ENCODE peak calls at places on chromosomes 6 and 20, in six cellular contexts. L is GM23248, A is ovary, O is heart right ventricle, J is PC-3, C is fibroblast of lung. U is an unnamed sample.

GRCh38 chr6:35754452-35755321 is 17.9 kb downstream of the ARMC12 start:
- DNase-seq in J (peak; percentile 76), O (no peak), A (no peak), C (peak; percentile 56), L (peak; percentile 25), U (no peak)

GRCh38 chr20:53176133-53176532 is 204.0 kb downstream of the TSHZ2 start:
- DNase-seq in L (no peak), O (no peak), J (no peak), C (no peak), A (no peak), U (no peak)

GRCh38 chr6:149037026-149037734 is 280.3 kb upstream of the TAB2 start:
- DNase-seq in C (peak; percentile 82), L (no peak), O (no peak), J (no peak), A (no peak), U (no peak)

GRCh38 chr6:152380351-152380767 is 256.8 kb downstream of the SYNE1 start:
- DNase-seq in L (peak; percentile 90), A (no peak), O (no peak), C (peak; percentile 86), J (peak; percentile 41), U (no peak)

GRCh38 chr6:132530293-132530974 is 7.6 kb upstream of the TAAR9 start:
- DNase-seq in L (peak; percentile 67), O (no peak), J (peak; percentile 70), C (peak; percentile 76), A (peak; percentile 60), U (peak; percentile 78)

GRCh38 chr20:61976275-61976649 is 89.4 kb downstream of the TAF4 start:
- DNase-seq in C (no peak), L (no peak), A (no peak), J (no peak), O (no peak), U (no peak)

GRCh38 chr6:2378891-2379652 is 133.7 kb upstream of the GMDS start:
- DNase-seq in L (peak; percentile 82), J (peak; percentile 67), C (peak; percentile 49), A (no peak), O (no peak), U (no peak)

GRCh38 chr6:56868687-56869086 is 86.2 kb upstream of the BEND6 start:
- DNase-seq in L (peak; percentile 84), J (peak; percentile 85), C (peak; percentile 92), A (no peak), O (no peak), U (no peak)

GRCh38 chr6:24524801-24525200 is 30.0 kb downstream of the ALDH5A1 start:
- DNase-seq in O (no peak), C (peak; percentile 62), L (peak; percentile 60), A (no peak), J (peak; percentile 64), U (no peak)

GRCh38 chr6:159252955-159253508 is 83.8 kb downstream of the FNDC1 start:
- DNase-seq in J (peak; percentile 39), C (peak; percentile 63), O (no peak), L (peak; percentile 58), A (no peak), U (no peak)

GRCh38 chr6:33847078-33847477 is 43.3 kb upstream of the MLN start:
- DNase-seq in C (no peak), L (no peak), A (no peak), J (no peak), O (no peak), U (no peak)

GRCh38 chr6:83868639-83869038 is 9.2 kb downstream of the CYB5R4 start:
- DNase-seq in C (peak; percentile 47), O (no peak), A (no peak), L (peak; percentile 82), J (peak; percentile 72), U (no peak)

GRCh38 chr6:150741633-150742200 is 123.8 kb upstream of the MTHFD1L start:
- DNase-seq in J (peak; percentile 28), A (no peak), C (no peak), O (no peak), L (no peak), U (no peak)

GRCh38 chr6:110097443-110097842 is 82.0 kb downstream of the WASF1 start:
- DNase-seq in J (no peak), L (peak; percentile 18), O (no peak), A (no peak), C (no peak), U (no peak)

GRCh38 chr6:64520050-64520449 is 884.4 kb downstream of the PHF3 start:
- DNase-seq in A (no peak), O (no peak), L (peak; percentile 93), J (peak; percentile 93), C (peak; percentile 96), U (no peak)

GRCh38 chr6:163761491-163761890 is 347.0 kb downstream of the QKI start:
- DNase-seq in J (no peak), A (no peak), C (no peak), L (peak; percentile 18), O (no peak), U (no peak)

GRCh38 chr6:112396221-112396620 is 49.1 kb downstream of the RFPL4B start:
- DNase-seq in O (no peak), A (no peak), L (no peak), C (no peak), J (peak; percentile 47), U (no peak)

GRCh38 chr6:72811971-72812421 is 190.1 kb downstream of the KCNQ5 start:
- DNase-seq in L (peak; percentile 70), A (no peak), C (no peak), O (no peak), J (peak; percentile 80), U (no peak)

GRCh38 chr6:169171951-169172350 is 81.7 kb downstream of the THBS2 start:
- DNase-seq in A (no peak), L (peak; percentile 88), J (peak; percentile 61), C (peak; percentile 52), O (no peak), U (no peak)

GRCh38 chr6:169173532-169174268 is 79.9 kb downstream of the THBS2 start:
- DNase-seq in L (no peak), O (no peak), C (no peak), J (peak; percentile 58), A (no peak), U (no peak)

GRCh38 chr6:169172435-169172834 is 81.2 kb downstream of the THBS2 start:
- DNase-seq in O (no peak), L (peak; percentile 94), A (peak; percentile 59), C (peak; percentile 81), J (peak; percentile 59), U (no peak)

GRCh38 chr6:169174516-169175359 is 78.9 kb downstream of the THBS2 start:
- DNase-seq in A (no peak), C (no peak), J (no peak), O (no peak), L (no peak), U (no peak)

DNA sequence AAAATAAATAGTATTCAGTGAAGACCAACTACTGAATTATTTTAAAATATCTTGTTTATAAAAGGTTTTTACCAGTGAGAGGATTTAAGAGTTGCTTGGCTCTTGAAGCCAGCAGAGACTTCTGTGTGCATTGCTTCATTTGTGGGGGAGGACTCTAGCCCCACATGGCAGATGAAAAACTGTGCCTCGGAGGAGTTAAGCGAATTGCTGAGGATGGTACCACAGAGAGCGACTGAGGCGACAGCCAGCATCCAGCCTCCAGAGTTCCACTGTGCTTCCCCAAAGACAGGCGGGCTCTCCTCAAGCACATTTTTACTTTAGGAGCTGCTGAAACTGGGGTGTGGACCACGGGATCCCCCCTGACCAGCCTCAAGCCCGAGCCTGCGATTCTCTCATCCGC is 80.7 kb downstream of the THBS2 start:
- DNase-seq in L (peak; percentile 38), J (no peak), C (peak; percentile 20), A (no peak), O (no peak), U (no peak)
- H3K27ac ChIP-seq in L (peak overlapping the region; percentile 98), J (peak overlapping the region; percentile 97), C (peak overlapping the region; percentile 75), A (no peak overlapping the region), O (peak overlapping the region; percentile 20), U (no peak overlapping the region)

GRCh38 chr6:106886444-106886843 is 88.1 kb downstream of the CD24 start:
- DNase-seq in C (no peak), A (no peak), J (no peak), L (no peak), O (no peak), U (no peak)
- H3K27ac ChIP-seq in C (no peak overlapping the region), A (no peak overlapping the region), J (peak overlapping the region; percentile 63), L (no peak overlapping the region), O (no peak overlapping the region), U (no peak overlapping the region)

DNA sequence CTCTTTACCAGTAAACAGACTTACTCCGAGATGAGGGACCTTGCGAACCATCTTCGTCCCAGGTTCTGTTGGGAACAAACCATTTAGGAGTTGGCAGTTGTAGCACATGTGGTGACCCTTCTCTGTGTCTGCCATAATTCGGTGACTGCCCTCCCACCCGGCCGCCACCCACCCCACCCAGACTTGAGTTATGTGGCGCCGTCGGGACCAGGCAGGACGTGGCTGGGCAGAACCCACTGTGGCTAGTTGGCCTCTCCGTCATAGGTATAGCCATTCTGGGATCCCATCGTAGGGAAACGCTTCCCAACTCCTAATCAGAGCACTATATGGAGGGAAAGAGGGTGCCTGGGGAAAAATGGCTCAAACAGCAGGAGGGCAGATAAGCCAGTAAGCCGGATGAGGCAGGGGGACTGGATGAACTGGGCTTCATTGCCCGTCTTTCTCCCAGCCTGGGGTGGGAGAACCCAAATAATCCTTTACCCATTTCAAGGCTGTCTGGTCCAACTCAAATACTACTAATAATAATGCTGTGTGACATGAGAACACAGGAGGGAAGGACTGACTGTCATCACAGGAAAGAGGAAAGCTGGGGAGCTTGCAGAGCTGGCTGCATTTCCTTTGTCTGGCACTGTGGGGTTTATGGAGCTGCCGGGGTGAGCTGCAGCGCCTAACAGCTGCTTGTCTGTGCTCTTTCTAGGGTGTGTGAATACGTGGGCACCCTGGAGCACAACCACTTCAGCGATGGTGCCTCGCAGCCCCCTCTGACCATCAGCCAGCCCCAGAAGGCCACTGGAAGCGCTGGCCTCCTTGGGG is 73.0 kb upstream of the PBOV1 start:
- DNase-seq in A (no peak), L (peak; percentile 12), C (no peak), O (no peak), J (no peak), U (no peak)
- H3K27ac ChIP-seq in A (no peak overlapping the region), L (no peak overlapping the region), C (no peak overlapping the region), O (no peak overlapping the region), J (no peak overlapping the region), U (no peak overlapping the region)

DNA sequence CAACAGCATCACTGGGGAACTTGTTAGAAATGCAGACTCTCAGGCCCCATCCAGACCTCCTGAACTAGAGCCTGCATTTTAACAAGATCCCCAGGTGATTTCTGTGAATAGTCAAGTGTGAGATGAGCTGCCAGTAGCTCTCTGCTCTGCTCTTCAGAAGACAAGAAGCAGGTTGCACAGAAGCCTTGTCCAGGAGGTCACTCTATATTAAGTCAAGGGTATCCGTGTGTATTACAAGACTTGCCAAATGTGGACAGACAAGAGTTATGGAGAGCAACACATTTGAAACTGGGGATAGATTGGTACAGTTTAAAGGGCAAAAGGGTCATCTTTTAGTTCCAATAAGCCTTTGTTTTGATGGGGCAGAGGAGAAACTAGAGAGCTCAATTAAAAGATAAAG is 23.2 kb upstream of the RIN2 start:
- DNase-seq in J (no peak), O (no peak), A (no peak), C (no peak), L (no peak), U (no peak)
- H3K27ac ChIP-seq in J (peak overlapping the region; percentile 96), O (peak overlapping the region; percentile 69), A (no peak overlapping the region), C (no peak overlapping the region), L (peak overlapping the region; percentile 97), U (no peak overlapping the region)

DNA sequence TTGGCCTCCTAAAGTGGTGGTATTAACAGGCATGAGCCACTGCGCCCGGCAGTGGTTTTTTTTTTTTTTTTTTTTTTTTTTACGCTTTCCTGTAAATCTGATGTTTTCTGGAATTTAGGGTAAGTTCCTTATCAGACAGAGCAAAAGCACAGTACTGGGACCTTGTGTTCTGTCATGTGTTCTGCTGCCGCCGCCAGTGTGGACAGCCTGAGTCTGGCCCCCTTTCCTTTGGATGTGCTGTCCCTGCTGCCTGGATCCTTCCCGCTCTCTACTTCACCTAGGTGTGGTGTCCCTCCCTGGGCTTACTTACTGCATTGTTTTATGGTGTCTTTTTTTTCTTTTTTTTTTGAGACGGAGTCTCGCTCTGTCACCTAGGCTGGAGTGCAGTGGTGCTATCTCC is 11.7 kb downstream of the DNMT3B start:
- DNase-seq in J (no peak), A (no peak), C (no peak), L (no peak), O (no peak), U (no peak)
- H3K27ac ChIP-seq in J (no peak overlapping the region), A (no peak overlapping the region), C (no peak overlapping the region), L (no peak overlapping the region), O (no peak overlapping the region), U (no peak overlapping the region)

U was measured in CD8-positive, alpha-beta memory T cell.